ENCODE peak calls at places on chromosomes 12 and 14, in six cellular contexts. O, G, H, D, I and Z are unnamed samples.

GRCh38 chr14:100608064-100608463 is 20.8 kb upstream of the BEGAIN start:
- DNase-seq in O (no peak), G (no peak), H (no peak), D (no peak), I (no peak), Z (no peak)

GRCh38 chr14:96253140-96253539 is 2.9 kb upstream of the BDKRB1 start:
- DNase-seq in O (peak; percentile 64), G (no peak), H (no peak), D (no peak), I (no peak), Z (peak; percentile 32)

GRCh38 chr12:24839268-24839791 is 109.6 kb downstream of the BCAT1 start:
- DNase-seq in O (no peak), G (peak; percentile 99), H (no peak), D (no peak), I (no peak), Z (no peak)

GRCh38 chr12:118356809-118357326 is 15.8 kb downstream of the TAOK3 start:
- DNase-seq in O (peak; percentile 23), G (no peak), H (no peak), D (no peak), I (no peak), Z (peak; percentile 78)

GRCh38 chr14:33386140-33386539 is 447.5 kb downstream of the NPAS3 start:
- DNase-seq in O (no peak), G (no peak), H (no peak), D (no peak), I (no peak), Z (no peak)

GRCh38 chr12:56993346-56993745 is 13.0 kb downstream of the ZBTB39 start:
- DNase-seq in O (no peak), G (no peak), H (no peak), D (no peak), I (no peak), Z (no peak)

GRCh38 chr14:68789798-68790655 is 2.8 kb downstream of the ZFP36L1 start:
- DNase-seq in O (no peak), G (no peak), H (peak; percentile 17), D (no peak), I (no peak), Z (no peak)

GRCh38 chr12:10409387-10409786 is at the start of gene KLRC4:
- DNase-seq in O (no peak), G (no peak), H (peak; percentile 60), D (no peak), I (no peak), Z (peak; percentile 77)

GRCh38 chr12:32893458-32893857 is 3.1 kb downstream of the PKP2 start:
- DNase-seq in O (no peak), G (no peak), H (no peak), D (peak; percentile 74), I (no peak), Z (no peak)

DNA sequence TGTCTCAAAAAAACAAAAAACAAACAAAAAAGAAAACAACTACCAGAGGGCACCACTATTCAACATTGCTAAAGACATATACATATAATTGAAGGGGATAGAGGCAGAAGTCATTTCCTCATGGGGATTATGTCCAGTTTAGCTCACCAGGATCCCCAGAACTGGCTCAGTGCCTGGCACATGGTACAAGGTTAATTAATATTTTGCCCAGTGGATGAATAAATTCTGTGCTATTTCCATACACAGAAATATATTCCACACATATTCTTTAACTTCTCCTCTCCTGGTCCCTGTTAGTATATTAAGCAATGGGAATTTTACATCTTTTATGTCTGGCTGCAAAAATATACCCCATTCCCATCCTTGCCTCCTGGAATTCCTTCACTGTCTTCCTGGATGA is 6.7 kb downstream of the FOS start:
- DNase-seq in O (no peak), G (no peak), H (no peak), D (no peak), I (no peak), Z (no peak)
- TF ChIP-seq MYC in O (no peak), G (no peak), H (no peak), D (no peak), I (no peak), Z (no peak)

GRCh38 chr12:108099085-108099484 is 30.0 kb upstream of the WSCD2 start:
- DNase-seq in O (no peak), G (no peak), H (peak; percentile 3), D (no peak), I (peak; percentile 27), Z (peak; percentile 38)
- TF ChIP-seq CTCF in O (no peak), G (peak; percentile 32), H (peak; percentile 4), D (peak; percentile 19), I (peak; percentile 60), Z (peak; percentile 45)

DNA sequence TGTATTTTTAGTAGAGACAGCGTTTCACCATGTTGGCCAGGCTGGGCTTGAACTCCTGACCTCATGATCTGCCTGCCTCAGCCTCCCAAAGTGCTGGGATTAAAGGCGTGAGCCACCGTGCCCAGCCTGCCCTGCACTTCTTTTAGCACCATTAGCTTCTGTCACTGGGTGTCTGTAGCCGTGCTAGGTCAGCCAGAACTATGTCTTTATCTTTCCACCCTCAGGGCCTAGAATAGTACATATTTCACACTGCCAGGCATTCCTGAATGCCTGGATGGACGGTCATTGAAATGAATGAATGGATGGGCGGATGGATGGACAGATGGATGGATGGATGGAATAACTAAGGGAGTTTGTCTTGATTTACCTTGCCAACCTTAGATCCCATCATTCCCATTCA is 33.7 kb downstream of the FBXL14 start:
- DNase-seq in O (no peak), G (no peak), H (no peak), D (no peak), I (no peak), Z (no peak)
- TF ChIP-seq MYC in O (no peak), G (no peak), H (no peak), D (no peak), I (no peak), Z (no peak)

GRCh38 chr12:116241157-116241772 is 36.2 kb downstream of the MED13L start:
- DNase-seq in O (no peak), G (no peak), H (peak; percentile 26), D (no peak), I (no peak), Z (no peak)

GRCh38 chr12:116236986-116237385 is 40.5 kb downstream of the MED13L start:
- DNase-seq in O (no peak), G (no peak), H (no peak), D (no peak), I (peak; percentile 41), Z (no peak)

GRCh38 chr12:116233669-116234068 is 43.8 kb downstream of the MED13L start:
- DNase-seq in O (no peak), G (no peak), H (peak; percentile 68), D (no peak), I (no peak), Z (no peak)

GRCh38 chr12:116238149-116238548 is 39.3 kb downstream of the MED13L start:
- DNase-seq in O (no peak), G (no peak), H (no peak), D (no peak), I (no peak), Z (no peak)

GRCh38 chr12:116236148-116236731 is 41.3 kb downstream of the MED13L start:
- DNase-seq in O (peak; percentile 33), G (peak; percentile 16), H (peak; percentile 87), D (peak; percentile 43), I (peak; percentile 29), Z (peak; percentile 74)
- TF ChIP-seq CTCF in O (peak; percentile 91), G (peak; percentile 55), H (peak; percentile 59), D (peak; percentile 77), I (peak; percentile 64), Z (peak; percentile 76)